ENCODE peak calls at places on chromosomes 13 and 19, in nine cellular contexts. X is heart right ventricle, N is transverse colon, C is left lung, V is Peyer's patch, L is aorta, A is GM23248, K is body of pancreas, E is tibial artery. F is an unnamed sample.
A peak's percentile ranks its signal among the peaks of the same experiment; 100 is the strongest.

GRCh38 chr19:40610396-40611064 is 9.4 kb downstream of the LTBP4 start:
- DNase-seq in X (peak; percentile 68), N (peak; percentile 73), C (peak; percentile 70), V (peak; percentile 65), L (peak; percentile 86), A (peak; percentile 63), K (peak; percentile 70), E (peak; percentile 88), F (peak; percentile 55)

GRCh38 chr19:47097396-47098217 is 16.0 kb downstream of the ZC3H4 start:
- DNase-seq in X (peak; percentile 40), N (peak; percentile 43), C (no peak), V (no peak), L (peak; percentile 80), A (peak; percentile 65), K (no peak), E (peak; percentile 92), F (no peak)

GRCh38 chr19:31109626-31110025 is 239.6 kb downstream of the TSHZ3 start:
- DNase-seq in X (no peak), N (no peak), C (no peak), V (no peak), L (no peak), A (no peak), K (no peak), E (no peak), F (no peak)

GRCh38 chr19:54530866-54531265 is 28.2 kb downstream of the LAIR2 start:
- DNase-seq in X (no peak), N (no peak), C (no peak), V (no peak), L (no peak), A (no peak), K (no peak), E (no peak), F (no peak)

GRCh38 chr13:78022164-78022877 is 103.7 kb upstream of the EDNRB start:
- DNase-seq in X (peak; percentile 40), N (peak; percentile 17), C (peak; percentile 39), V (peak; percentile 61), L (peak; percentile 58), A (peak; percentile 65), K (no peak), E (no peak), F (no peak)

GRCh38 chr19:54179921-54180452 is 7.0 kb upstream of the TMC4 start:
- DNase-seq in X (no peak), N (peak; percentile 79), C (no peak), V (no peak), L (peak; percentile 35), A (peak; percentile 39), K (no peak), E (no peak), F (no peak)

GRCh38 chr19:19202707-19203011 is 555 bp downstream of the NR2C2AP start:
- DNase-seq in X (no peak), N (no peak), C (no peak), V (no peak), L (no peak), A (peak; percentile 33), K (no peak), E (no peak), F (no peak)

GRCh38 chr19:50703915-50704548 is 15.6 kb downstream of the SHANK1 start:
- DNase-seq in X (no peak), N (no peak), C (no peak), V (no peak), L (no peak), A (no peak), K (no peak), E (no peak), F (no peak)

GRCh38 chr13:50721664-50721976 is 121.9 kb downstream of the DLEU7 start:
- DNase-seq in X (no peak), N (no peak), C (no peak), V (no peak), L (no peak), A (no peak), K (no peak), E (no peak), F (no peak)

GRCh38 chr19:35704218-35704617 is at the start of gene ZBTB32:
- DNase-seq in X (no peak), N (peak; percentile 30), C (no peak), V (no peak), L (no peak), A (peak; percentile 74), K (no peak), E (no peak), F (no peak)

GRCh38 chr13:41019027-41019487 is at the start of gene ELF1:
- DNase-seq in X (peak; percentile 39), N (peak; percentile 76), C (peak; percentile 66), V (peak; percentile 78), L (peak; percentile 67), A (peak; percentile 82), K (peak; percentile 59), E (no peak), F (peak; percentile 33)

GRCh38 chr13:46575843-46576242 is 22.9 kb downstream of the LRCH1 start:
- DNase-seq in X (peak; percentile 36), N (no peak), C (no peak), V (no peak), L (no peak), A (peak; percentile 91), K (no peak), E (no peak), F (no peak)

GRCh38 chr13:75505966-75506365 is 24.0 kb upstream of the TBC1D4 start:
- DNase-seq in X (no peak), N (no peak), C (no peak), V (no peak), L (no peak), A (no peak), K (no peak), E (no peak), F (no peak)

DNA sequence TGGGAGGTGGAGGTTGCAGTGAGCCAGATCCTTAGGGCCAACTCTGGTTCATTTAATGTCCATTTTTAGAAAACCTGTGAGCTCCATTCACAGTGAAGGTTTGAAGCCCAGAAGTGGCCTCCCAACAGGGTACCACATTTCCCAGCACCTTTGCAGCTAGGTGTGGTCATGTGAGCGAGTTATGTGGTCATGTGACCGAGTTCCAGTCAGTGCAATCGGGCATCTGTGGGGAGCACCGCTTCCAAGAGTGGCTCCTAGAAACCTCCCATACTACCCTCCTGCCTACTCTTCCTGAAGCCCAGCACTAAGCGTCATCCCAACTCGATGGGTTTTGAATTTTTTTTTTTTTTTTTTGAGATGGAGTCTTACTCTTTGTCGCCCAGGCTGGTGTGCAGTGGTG is 663 bp upstream of the PLA2G4C start:
- DNase-seq in X (no peak), N (no peak), C (no peak), V (no peak), L (no peak), A (no peak), K (no peak), E (no peak), F (no peak)
- H3K27ac ChIP-seq in X (peak overlapping the region; percentile 98), N (peak overlapping the region; percentile 89), C (peak overlapping the region; percentile 93), V (peak overlapping the region; percentile 84), L (peak overlapping the region; percentile 25), A (peak overlapping the region; percentile 80), K (peak overlapping the region; percentile 96), E (peak overlapping the region; percentile 95), F (peak overlapping the region; percentile 62)

DNA sequence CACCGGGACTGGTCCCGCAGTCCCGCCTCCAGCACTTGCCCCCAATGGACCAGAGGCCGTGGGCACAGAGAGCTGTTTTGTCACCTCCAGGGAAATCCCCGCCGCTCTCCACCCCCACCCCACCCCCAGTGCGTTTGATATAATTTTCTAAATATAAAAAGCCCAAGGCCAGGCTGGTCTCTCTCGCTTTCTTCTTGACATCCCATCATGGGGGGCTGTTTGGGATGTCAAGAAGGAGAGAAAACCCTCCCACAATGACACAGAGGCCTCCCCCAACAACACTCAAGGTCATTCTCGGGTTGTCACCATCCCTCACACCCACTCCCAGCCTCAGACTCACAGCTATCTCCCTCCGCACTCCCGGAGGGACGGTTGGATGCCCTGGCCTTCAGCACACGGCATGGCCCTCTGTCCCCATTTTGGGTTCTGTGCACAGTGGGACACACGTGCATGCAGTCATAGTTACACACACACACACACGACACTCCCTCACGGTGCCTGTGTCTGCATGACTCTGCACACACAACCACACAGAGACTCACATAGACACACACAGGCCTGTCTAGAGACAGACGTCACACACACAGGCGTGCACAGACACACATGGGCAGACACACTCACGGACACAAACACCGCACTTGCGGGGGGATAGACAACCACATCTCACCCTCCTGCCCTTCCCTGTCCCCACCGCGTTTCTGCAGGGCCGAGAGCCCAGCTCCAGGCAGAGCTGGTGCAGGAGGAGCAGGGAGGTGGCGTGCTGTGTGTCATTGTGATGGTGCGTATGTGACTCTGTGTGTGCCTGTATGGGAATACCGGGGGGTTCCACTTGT is 4.8 kb upstream of the NFIC start:
- DNase-seq in X (no peak), N (no peak), C (no peak), V (no peak), L (no peak), A (no peak), K (no peak), E (peak; percentile 70), F (no peak)
- H3K27me3 ChIP-seq in X (no peaks in the 10 kb centered on the region), N (no peaks in the 10 kb centered on the region), C (peaks cover 12% of the 10 kb centered on the region), V (no peaks in the 10 kb centered on the region), L (no peaks in the 10 kb centered on the region), A (no peaks in the 10 kb centered on the region), K (no peaks in the 10 kb centered on the region), E (no peaks in the 10 kb centered on the region), F (no peaks in the 10 kb centered on the region)

DNA sequence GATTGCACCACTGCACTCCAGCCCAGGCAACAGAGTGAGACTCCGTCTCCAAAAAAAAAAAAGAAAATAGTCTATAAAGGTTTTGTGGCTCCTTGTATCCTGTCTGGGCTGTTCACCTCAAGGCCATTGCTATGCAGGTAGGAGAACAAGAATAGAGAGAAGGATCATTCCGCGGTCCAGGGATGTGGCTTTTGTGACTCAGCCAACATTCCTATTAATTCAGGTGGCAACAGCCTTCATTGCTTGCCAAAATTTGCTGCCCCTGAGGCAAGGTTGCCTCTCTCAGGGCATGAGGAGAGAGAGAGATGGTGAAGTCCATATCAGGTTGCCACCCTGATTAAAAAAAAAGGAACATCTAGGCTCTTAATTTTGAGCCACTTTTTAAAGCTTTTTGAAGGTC is 8.0 kb downstream of the ZNF551 start:
- DNase-seq in X (no peak), N (no peak), C (no peak), V (no peak), L (no peak), A (no peak), K (no peak), E (no peak), F (no peak)
- H3K9me3 ChIP-seq in X (peaks cover 89% of the 10 kb centered on the region), N (peaks cover 59% of the 10 kb centered on the region), C (peaks cover 99% of the 10 kb centered on the region), V (peaks cover 19% of the 10 kb centered on the region), L (peaks cover 51% of the 10 kb centered on the region), A (no peaks in the 10 kb centered on the region), K (no peaks in the 10 kb centered on the region), E (peaks cover 14% of the 10 kb centered on the region), F (peaks cover 22% of the 10 kb centered on the region)

GRCh38 chr19:3454656-3455392 is 25.5 kb downstream of the SMIM24 start:
- DNase-seq in X (no peak), N (no peak), C (no peak), V (no peak), L (no peak), A (no peak), K (no peak), E (no peak), F (no peak)

GRCh38 chr19:3455393-3455955 is 24.9 kb downstream of the SMIM24 start:
- DNase-seq in X (no peak), N (no peak), C (no peak), V (no peak), L (no peak), A (no peak), K (no peak), E (no peak), F (no peak)

GRCh38 chr19:3455960-3456601 is 24.2 kb downstream of the SMIM24 start:
- DNase-seq in X (no peak), N (no peak), C (no peak), V (no peak), L (no peak), A (no peak), K (no peak), E (no peak), F (no peak)

GRCh38 chr19:3452456-3453068 is 27.8 kb downstream of the SMIM24 start:
- DNase-seq in X (no peak), N (no peak), C (no peak), V (no peak), L (no peak), A (no peak), K (no peak), E (no peak), F (no peak)

GRCh38 chr19:3453840-3454239 is 26.5 kb downstream of the SMIM24 start:
- DNase-seq in X (no peak), N (no peak), C (no peak), V (no peak), L (no peak), A (no peak), K (no peak), E (no peak), F (no peak)
- H3K27ac ChIP-seq in X (peak overlapping the region; percentile 31), N (peak overlapping the region; percentile 69), C (no peak overlapping the region), V (no peak overlapping the region), L (no peak overlapping the region), A (no peak overlapping the region), K (no peak overlapping the region), E (peak overlapping the region; percentile 93), F (peak overlapping the region; percentile 19)